ENCODE peak calls at places on chromosome 21, in ten cellular contexts. One of them, this sample, is unnamed.

GRCh38 chr21:43717967-43718871 is 710 bp upstream of the PDXK start:
- DNase-seq in C1 segment of cervical spinal cord: no peak
- DNase-seq in GM10248: no peak
- DNase-seq in activated naive CD4-positive, alpha-beta T cell treated with Interleukin-2 at 50 U/mL for 16 hours: no peak
- DNase-seq in pons: no peak
- DNase-seq in colonic mucosa: no peak
- DNase-seq in stimulated activated CD4-positive, alpha-beta T cell treated with anti-CD3 and anti-CD28 coated beads, TNF-alpha, amount 100 ng/mL, for 1 hour: no peak
- DNase-seq in mesenteric fat pad: no peak
- DNase-seq in lower lobe of right lung: no peak
- DNase-seq in fibroblast of the conjunctiva: no peak
- DNase-seq in this sample: peak; percentile 68

GRCh38 chr21:14900058-14900457 is 164.7 kb downstream of the NRIP1 start:
- DNase-seq in C1 segment of cervical spinal cord: no peak
- DNase-seq in GM10248: no peak
- DNase-seq in activated naive CD4-positive, alpha-beta T cell treated with Interleukin-2 at 50 U/mL for 16 hours: no peak
- DNase-seq in pons: no peak
- DNase-seq in colonic mucosa: no peak
- DNase-seq in stimulated activated CD4-positive, alpha-beta T cell treated with anti-CD3 and anti-CD28 coated beads, TNF-alpha, amount 100 ng/mL, for 1 hour: no peak
- DNase-seq in mesenteric fat pad: no peak
- DNase-seq in lower lobe of right lung: no peak
- DNase-seq in fibroblast of the conjunctiva: no peak
- DNase-seq in this sample: no peak

GRCh38 chr21:36717901-36718465 is 19.1 kb downstream of the SIM2 start:
- DNase-seq in C1 segment of cervical spinal cord: no peak
- DNase-seq in GM10248: no peak
- DNase-seq in activated naive CD4-positive, alpha-beta T cell treated with Interleukin-2 at 50 U/mL for 16 hours: no peak
- DNase-seq in pons: no peak
- DNase-seq in colonic mucosa: no peak
- DNase-seq in stimulated activated CD4-positive, alpha-beta T cell treated with anti-CD3 and anti-CD28 coated beads, TNF-alpha, amount 100 ng/mL, for 1 hour: no peak
- DNase-seq in mesenteric fat pad: no peak
- DNase-seq in lower lobe of right lung: no peak
- DNase-seq in fibroblast of the conjunctiva: no peak
- DNase-seq in this sample: no peak

GRCh38 chr21:28959367-28960099 is 33.1 kb downstream of the LTN1 start:
- DNase-seq in C1 segment of cervical spinal cord: no peak
- DNase-seq in GM10248: no peak
- DNase-seq in activated naive CD4-positive, alpha-beta T cell treated with Interleukin-2 at 50 U/mL for 16 hours: no peak
- DNase-seq in pons: no peak
- DNase-seq in colonic mucosa: no peak
- DNase-seq in stimulated activated CD4-positive, alpha-beta T cell treated with anti-CD3 and anti-CD28 coated beads, TNF-alpha, amount 100 ng/mL, for 1 hour: no peak
- DNase-seq in mesenteric fat pad: no peak
- DNase-seq in lower lobe of right lung: no peak
- DNase-seq in fibroblast of the conjunctiva: peak; percentile 27
- DNase-seq in this sample: peak; percentile 1

GRCh38 chr21:42833859-42834729 is 45.2 kb downstream of the WDR4 start:
- DNase-seq in C1 segment of cervical spinal cord: no peak
- DNase-seq in GM10248: no peak
- DNase-seq in activated naive CD4-positive, alpha-beta T cell treated with Interleukin-2 at 50 U/mL for 16 hours: no peak
- DNase-seq in pons: no peak
- DNase-seq in colonic mucosa: peak; percentile 14
- DNase-seq in stimulated activated CD4-positive, alpha-beta T cell treated with anti-CD3 and anti-CD28 coated beads, TNF-alpha, amount 100 ng/mL, for 1 hour: no peak
- DNase-seq in mesenteric fat pad: peak; percentile 69
- DNase-seq in lower lobe of right lung: no peak
- DNase-seq in fibroblast of the conjunctiva: no peak
- DNase-seq in this sample: no peak

GRCh38 chr21:33071878-33072306 is 2.0 kb downstream of the OLIG1 start:
- DNase-seq in C1 segment of cervical spinal cord: no peak
- DNase-seq in GM10248: no peak
- DNase-seq in activated naive CD4-positive, alpha-beta T cell treated with Interleukin-2 at 50 U/mL for 16 hours: no peak
- DNase-seq in pons: no peak
- DNase-seq in colonic mucosa: no peak
- DNase-seq in stimulated activated CD4-positive, alpha-beta T cell treated with anti-CD3 and anti-CD28 coated beads, TNF-alpha, amount 100 ng/mL, for 1 hour: no peak
- DNase-seq in mesenteric fat pad: no peak
- DNase-seq in lower lobe of right lung: no peak
- DNase-seq in fibroblast of the conjunctiva: no peak
- DNase-seq in this sample: no peak

GRCh38 chr21:33425825-33426224 is 22.6 kb downstream of the IFNGR2 start:
- DNase-seq in C1 segment of cervical spinal cord: no peak
- DNase-seq in GM10248: no peak
- DNase-seq in activated naive CD4-positive, alpha-beta T cell treated with Interleukin-2 at 50 U/mL for 16 hours: no peak
- DNase-seq in pons: no peak
- DNase-seq in colonic mucosa: no peak
- DNase-seq in stimulated activated CD4-positive, alpha-beta T cell treated with anti-CD3 and anti-CD28 coated beads, TNF-alpha, amount 100 ng/mL, for 1 hour: no peak
- DNase-seq in mesenteric fat pad: no peak
- DNase-seq in lower lobe of right lung: no peak
- DNase-seq in fibroblast of the conjunctiva: no peak
- DNase-seq in this sample: no peak

GRCh38 chr21:34129039-34129891 is 55.9 kb downstream of the MRPS6 start:
- DNase-seq in C1 segment of cervical spinal cord: peak; percentile 92
- DNase-seq in GM10248: no peak
- DNase-seq in activated naive CD4-positive, alpha-beta T cell treated with Interleukin-2 at 50 U/mL for 16 hours: peak; percentile 64
- DNase-seq in pons: peak; percentile 60
- DNase-seq in colonic mucosa: peak; percentile 44
- DNase-seq in stimulated activated CD4-positive, alpha-beta T cell treated with anti-CD3 and anti-CD28 coated beads, TNF-alpha, amount 100 ng/mL, for 1 hour: peak; percentile 9
- DNase-seq in mesenteric fat pad: no peak
- DNase-seq in lower lobe of right lung: no peak
- DNase-seq in fibroblast of the conjunctiva: peak; percentile 79
- DNase-seq in this sample: peak; percentile 19

GRCh38 chr21:45580181-45580575 is 37.9 kb upstream of the SLC19A1 start:
- DNase-seq in C1 segment of cervical spinal cord: no peak
- DNase-seq in GM10248: no peak
- DNase-seq in activated naive CD4-positive, alpha-beta T cell treated with Interleukin-2 at 50 U/mL for 16 hours: no peak
- DNase-seq in pons: no peak
- DNase-seq in colonic mucosa: peak; percentile 6
- DNase-seq in stimulated activated CD4-positive, alpha-beta T cell treated with anti-CD3 and anti-CD28 coated beads, TNF-alpha, amount 100 ng/mL, for 1 hour: no peak
- DNase-seq in mesenteric fat pad: peak; percentile 69
- DNase-seq in lower lobe of right lung: peak; percentile 37
- DNase-seq in fibroblast of the conjunctiva: no peak
- DNase-seq in this sample: no peak

GRCh38 chr21:31720739-31721138 is 11.2 kb downstream of the SCAF4 start:
- DNase-seq in C1 segment of cervical spinal cord: no peak
- DNase-seq in GM10248: no peak
- DNase-seq in activated naive CD4-positive, alpha-beta T cell treated with Interleukin-2 at 50 U/mL for 16 hours: no peak
- DNase-seq in pons: no peak
- DNase-seq in colonic mucosa: no peak
- DNase-seq in stimulated activated CD4-positive, alpha-beta T cell treated with anti-CD3 and anti-CD28 coated beads, TNF-alpha, amount 100 ng/mL, for 1 hour: no peak
- DNase-seq in mesenteric fat pad: no peak
- DNase-seq in lower lobe of right lung: no peak
- DNase-seq in fibroblast of the conjunctiva: no peak
- DNase-seq in this sample: no peak

GRCh38 chr21:43361493-43362296 is 65.2 kb downstream of the SIK1 start:
- DNase-seq in C1 segment of cervical spinal cord: no peak
- DNase-seq in GM10248: peak; percentile 57
- DNase-seq in activated naive CD4-positive, alpha-beta T cell treated with Interleukin-2 at 50 U/mL for 16 hours: peak; percentile 9
- DNase-seq in pons: no peak
- DNase-seq in colonic mucosa: no peak
- DNase-seq in stimulated activated CD4-positive, alpha-beta T cell treated with anti-CD3 and anti-CD28 coated beads, TNF-alpha, amount 100 ng/mL, for 1 hour: no peak
- DNase-seq in mesenteric fat pad: no peak
- DNase-seq in lower lobe of right lung: no peak
- DNase-seq in fibroblast of the conjunctiva: no peak
- DNase-seq in this sample: no peak

GRCh38 chr21:43196789-43197188 is 28.0 kb downstream of the CRYAA start:
- DNase-seq in C1 segment of cervical spinal cord: no peak
- DNase-seq in GM10248: no peak
- DNase-seq in activated naive CD4-positive, alpha-beta T cell treated with Interleukin-2 at 50 U/mL for 16 hours: no peak
- DNase-seq in pons: peak; percentile 69
- DNase-seq in colonic mucosa: peak; percentile 44
- DNase-seq in stimulated activated CD4-positive, alpha-beta T cell treated with anti-CD3 and anti-CD28 coated beads, TNF-alpha, amount 100 ng/mL, for 1 hour: no peak
- DNase-seq in mesenteric fat pad: peak; percentile 35
- DNase-seq in lower lobe of right lung: no peak
- DNase-seq in fibroblast of the conjunctiva: no peak
- DNase-seq in this sample: peak; percentile 33

This sample was measured in trophoblast cell.